ENCODE peak calls at places on chromosomes 4 and X, in five cellular contexts. D, E, J, T and P are unnamed samples.

GRCh38 chr4:1403591-1404572 is 2.4 kb downstream of the NKX1-1 start:
- DNase-seq in E (no peak), D (no peak), T (no peak), J (peak; percentile 5), P (peak; percentile 65)

GRCh38 chr4:154692311-154692818 is 51.4 kb upstream of the LRAT start:
- DNase-seq in D (no peak), T (no peak), E (no peak), J (peak; percentile 23), P (no peak)

GRCh38 chr4:102819588-102820365 is 7.6 kb downstream of the UBE2D3 start:
- DNase-seq in E (no peak), J (no peak), T (no peak), D (no peak), P (no peak)

GRCh38 chrX:107826286-107827136 is 845 bp downstream of the MID2 start:
- DNase-seq in E (peak; percentile 41), J (peak; percentile 54), D (peak; percentile 22), T (peak; percentile 37), P (peak; percentile 78)

GRCh38 chr4:122548452-122548851 is 72.4 kb downstream of the IL21 start:
- DNase-seq in T (no peak), E (no peak), D (no peak), J (no peak), P (no peak)

GRCh38 chr4:153126137-153126536 is 78.1 kb upstream of the TRIM2 start:
- DNase-seq in D (no peak), J (no peak), E (no peak), T (no peak), P (peak; percentile 77)

GRCh38 chr4:74671074-74671698 is 123.1 kb downstream of the BTC start:
- DNase-seq in J (peak; percentile 85), E (peak; percentile 62), T (peak; percentile 64), D (no peak), P (peak; percentile 87)

GRCh38 chr4:104749062-104749461 is 254.4 kb upstream of the CXXC4 start:
- DNase-seq in J (no peak), T (peak; percentile 29), D (no peak), E (no peak), P (no peak)

GRCh38 chrX:71935542-71935941 is 24.9 kb downstream of the NHSL2 start:
- DNase-seq in J (no peak), D (no peak), E (no peak), T (no peak), P (peak; percentile 67)

GRCh38 chr4:158814207-158814606 is 45.4 kb downstream of the FNIP2 start:
- DNase-seq in D (no peak), T (no peak), E (no peak), J (no peak), P (no peak)
- H3K4me1 ChIP-seq in D (peaks cover 13% of the 10 kb centered on the region), T (peaks cover 45% of the 10 kb centered on the region), E (peaks cover 27% of the 10 kb centered on the region), J (peaks cover 25% of the 10 kb centered on the region), P (peaks cover 2% of the 10 kb centered on the region)

DNA sequence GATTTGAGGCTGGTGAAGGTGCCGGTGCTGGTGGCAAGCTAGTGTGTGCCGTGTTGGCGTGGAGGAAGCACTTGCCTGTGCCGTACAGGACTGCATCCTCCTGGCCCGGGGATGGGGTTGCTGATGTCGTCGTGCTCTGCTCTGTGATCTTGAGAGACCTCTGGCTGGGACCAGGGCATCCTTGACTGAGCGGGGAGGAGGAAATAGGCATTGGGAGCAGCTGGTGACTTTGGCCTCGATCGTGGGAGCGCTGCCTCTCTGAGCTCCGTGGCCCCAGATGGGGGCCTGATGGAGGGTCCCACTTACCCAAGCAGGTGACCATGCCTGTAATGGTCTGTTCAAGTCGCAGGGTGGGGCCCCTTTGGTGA is 31.5 kb upstream of the CLCN4 start:
- DNase-seq in E (no peak), D (no peak), J (no peak), T (no peak), P (no peak)
- H3K9me3 ChIP-seq in E (peaks cover 22% of the 10 kb centered on the region), D (no peaks in the 10 kb centered on the region), J (peaks cover under 1% of the 10 kb centered on the region), T (no peaks in the 10 kb centered on the region), P (peaks cover 17% of the 10 kb centered on the region)

DNA sequence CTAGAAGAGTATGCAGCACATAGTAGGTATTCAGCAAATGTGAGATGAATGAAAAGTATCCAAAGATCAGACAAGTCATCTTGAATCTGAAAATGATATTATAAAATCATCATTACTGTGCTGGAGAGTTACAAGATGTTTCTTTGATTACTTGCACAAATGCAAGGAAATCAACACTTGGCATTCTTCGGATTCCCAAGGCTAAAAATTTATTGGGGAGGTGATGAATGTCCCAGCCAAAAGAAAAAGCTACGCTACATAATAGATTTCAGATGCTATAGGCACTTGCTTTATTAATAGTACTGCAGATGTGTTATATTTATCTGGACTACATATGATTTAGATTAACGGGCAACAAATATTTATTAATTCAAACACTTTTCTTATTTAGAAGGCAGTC is 286.7 kb upstream of the TENM3 start:
- DNase-seq in T (no peak), J (no peak), D (no peak), E (no peak), P (no peak)
- H3K27ac ChIP-seq in T (no peak overlapping the region), J (no peak overlapping the region), D (no peak overlapping the region), E (no peak overlapping the region), P (no peak overlapping the region)

DNA sequence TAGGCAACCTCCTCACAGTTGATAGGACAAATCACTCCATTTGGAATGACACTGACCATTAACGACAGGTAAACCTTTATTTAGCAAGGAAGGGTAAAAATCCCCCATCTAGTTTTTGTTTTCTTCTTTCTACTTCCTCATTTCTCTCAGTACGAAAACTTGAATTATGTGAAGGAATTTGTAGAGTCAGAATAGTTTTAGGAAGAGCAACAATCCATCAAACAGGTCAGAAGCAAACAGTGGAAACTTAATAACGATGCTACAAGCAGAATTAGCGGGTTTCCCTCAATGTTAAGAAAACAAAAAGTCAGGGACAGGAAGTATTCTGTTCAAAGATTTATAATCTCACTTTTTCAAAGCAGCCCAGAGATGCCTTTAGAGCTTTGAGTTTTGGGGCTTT is 2.8 kb downstream of the GSX2 start:
- DNase-seq in E (no peak), J (no peak), T (no peak), D (no peak), P (no peak)
- H3K4me1 ChIP-seq in E (peaks cover 21% of the 10 kb centered on the region), J (peaks cover 18% of the 10 kb centered on the region), T (no peaks in the 10 kb centered on the region), D (peaks cover 11% of the 10 kb centered on the region), P (peaks cover 14% of the 10 kb centered on the region)

GRCh38 chr4:172974586-172974985 is 194.0 kb upstream of the GALNT7 start:
- DNase-seq in E (no peak), T (no peak), J (no peak), D (no peak), P (no peak)
- H3K9me3 ChIP-seq in E (peaks cover 6% of the 10 kb centered on the region), T (no peaks in the 10 kb centered on the region), J (peaks cover 2% of the 10 kb centered on the region), D (no peaks in the 10 kb centered on the region), P (peaks cover 9% of the 10 kb centered on the region)